ENCODE peak calls at places on chromosome 12, in nine cellular contexts. One of them, this sample, is unnamed.
A peak's percentile ranks its signal among the peaks of the same experiment; 100 is the strongest.

GRCh38 chr12:15209782-15210181 is 11.4 kb downstream of the RERG start:
- DNase-seq in foreskin fibroblast: peak; percentile 78
- DNase-seq in GM10248: no peak
- DNase-seq in Kasumi-1: no peak
- DNase-seq in fibroblast of the aortic adventitia: peak; percentile 80
- DNase-seq in spleen: no peak
- DNase-seq in mesenchymal stem cell: peak; percentile 52
- DNase-seq in fibroblast of gingiva: peak; percentile 62
- DNase-seq in lung: no peak
- DNase-seq in this sample: no peak

GRCh38 chr12:33450480-33450879 is 10.9 kb upstream of the SYT10 start:
- DNase-seq in GM10248: no peak
- DNase-seq in foreskin fibroblast: no peak
- DNase-seq in lung: no peak
- DNase-seq in fibroblast of the aortic adventitia: no peak
- DNase-seq in Kasumi-1: no peak
- DNase-seq in spleen: no peak
- DNase-seq in fibroblast of gingiva: no peak
- DNase-seq in mesenchymal stem cell: no peak
- DNase-seq in this sample: no peak

GRCh38 chr12:66423290-66423689 is 121.0 kb downstream of the HELB start:
- DNase-seq in foreskin fibroblast: no peak
- DNase-seq in spleen: no peak
- DNase-seq in lung: no peak
- DNase-seq in fibroblast of gingiva: no peak
- DNase-seq in mesenchymal stem cell: no peak
- DNase-seq in fibroblast of the aortic adventitia: no peak
- DNase-seq in GM10248: no peak
- DNase-seq in Kasumi-1: no peak
- DNase-seq in this sample: no peak

GRCh38 chr12:110937104-110937641 is 16.8 kb upstream of the MYL2 start:
- DNase-seq in spleen: peak; percentile 89
- DNase-seq in GM10248: peak; percentile 80
- DNase-seq in foreskin fibroblast: peak; percentile 75
- DNase-seq in lung: peak; percentile 51
- DNase-seq in mesenchymal stem cell: peak; percentile 29
- DNase-seq in fibroblast of the aortic adventitia: peak; percentile 45
- DNase-seq in Kasumi-1: peak; percentile 59
- DNase-seq in fibroblast of gingiva: peak; percentile 14
- DNase-seq in this sample: peak; percentile 6

GRCh38 chr12:102342281-102343006 is 137.9 kb downstream of the IGF1 start:
- DNase-seq in spleen: no peak
- DNase-seq in fibroblast of the aortic adventitia: no peak
- DNase-seq in GM10248: no peak
- DNase-seq in mesenchymal stem cell: no peak
- DNase-seq in foreskin fibroblast: no peak
- DNase-seq in lung: no peak
- DNase-seq in fibroblast of gingiva: no peak
- DNase-seq in Kasumi-1: no peak
- DNase-seq in this sample: no peak

GRCh38 chr12:131159660-131160059 is 206.0 kb downstream of the ADGRD1 start:
- DNase-seq in foreskin fibroblast: no peak
- DNase-seq in fibroblast of the aortic adventitia: no peak
- DNase-seq in fibroblast of gingiva: no peak
- DNase-seq in lung: no peak
- DNase-seq in GM10248: no peak
- DNase-seq in mesenchymal stem cell: no peak
- DNase-seq in spleen: no peak
- DNase-seq in Kasumi-1: no peak
- DNase-seq in this sample: no peak

GRCh38 chr12:53560386-53560785 is 53.1 kb upstream of the NPFF start:
- DNase-seq in spleen: no peak
- DNase-seq in GM10248: no peak
- DNase-seq in foreskin fibroblast: peak; percentile 85
- DNase-seq in fibroblast of the aortic adventitia: peak; percentile 97
- DNase-seq in Kasumi-1: no peak
- DNase-seq in mesenchymal stem cell: peak; percentile 11
- DNase-seq in lung: no peak
- DNase-seq in fibroblast of gingiva: peak; percentile 94
- DNase-seq in this sample: no peak

GRCh38 chr12:1560704-1561103 is 33.7 kb downstream of the FBXL14 start:
- DNase-seq in fibroblast of the aortic adventitia: no peak
- DNase-seq in fibroblast of gingiva: no peak
- DNase-seq in GM10248: no peak
- DNase-seq in mesenchymal stem cell: no peak
- DNase-seq in Kasumi-1: no peak
- DNase-seq in lung: no peak
- DNase-seq in foreskin fibroblast: no peak
- DNase-seq in spleen: no peak
- DNase-seq in this sample: no peak

GRCh38 chr12:108349245-108349644 is 10.1 kb upstream of the CMKLR1 start:
- DNase-seq in spleen: no peak
- DNase-seq in GM10248: no peak
- DNase-seq in fibroblast of the aortic adventitia: no peak
- DNase-seq in Kasumi-1: no peak
- DNase-seq in mesenchymal stem cell: no peak
- DNase-seq in lung: no peak
- DNase-seq in fibroblast of gingiva: peak; percentile 61
- DNase-seq in foreskin fibroblast: no peak
- DNase-seq in this sample: no peak

GRCh38 chr12:97612075-97612474 is 149.5 kb downstream of the RMST start:
- DNase-seq in GM10248: no peak
- DNase-seq in spleen: no peak
- DNase-seq in mesenchymal stem cell: no peak
- DNase-seq in foreskin fibroblast: no peak
- DNase-seq in fibroblast of the aortic adventitia: no peak
- DNase-seq in lung: no peak
- DNase-seq in fibroblast of gingiva: no peak
- DNase-seq in Kasumi-1: no peak
- DNase-seq in this sample: no peak

GRCh38 chr12:107457536-107457935 is 228.1 kb upstream of the PWP1 start:
- DNase-seq in foreskin fibroblast: no peak
- DNase-seq in fibroblast of the aortic adventitia: no peak
- DNase-seq in lung: no peak
- DNase-seq in spleen: peak; percentile 29
- DNase-seq in Kasumi-1: no peak
- DNase-seq in fibroblast of gingiva: no peak
- DNase-seq in mesenchymal stem cell: no peak
- DNase-seq in GM10248: no peak
- DNase-seq in this sample: no peak

GRCh38 chr12:105402366-105402765 is 71.9 kb downstream of the C12orf75 start:
- DNase-seq in mesenchymal stem cell: no peak
- DNase-seq in foreskin fibroblast: no peak
- DNase-seq in lung: no peak
- DNase-seq in fibroblast of the aortic adventitia: no peak
- DNase-seq in fibroblast of gingiva: no peak
- DNase-seq in Kasumi-1: no peak
- DNase-seq in GM10248: no peak
- DNase-seq in spleen: no peak
- DNase-seq in this sample: no peak

GRCh38 chr12:96239711-96240234 is 45.6 kb downstream of the ELK3 start:
- DNase-seq in fibroblast of the aortic adventitia: no peak
- DNase-seq in spleen: peak; percentile 66
- DNase-seq in foreskin fibroblast: peak; percentile 75
- DNase-seq in mesenchymal stem cell: peak; percentile 37
- DNase-seq in GM10248: no peak
- DNase-seq in Kasumi-1: no peak
- DNase-seq in fibroblast of gingiva: peak; percentile 82
- DNase-seq in lung: no peak
- DNase-seq in this sample: no peak

GRCh38 chr12:88944403-88944802 is 364.1 kb upstream of the KITLG start:
- DNase-seq in GM10248: no peak
- DNase-seq in lung: no peak
- DNase-seq in foreskin fibroblast: peak; percentile 57
- DNase-seq in fibroblast of gingiva: no peak
- DNase-seq in mesenchymal stem cell: peak; percentile 47
- DNase-seq in spleen: no peak
- DNase-seq in Kasumi-1: no peak
- DNase-seq in fibroblast of the aortic adventitia: peak; percentile 52
- DNase-seq in this sample: no peak

GRCh38 chr12:29155079-29155478 is 6.0 kb downstream of the FAR2 start:
- DNase-seq in mesenchymal stem cell: peak; percentile 40
- DNase-seq in foreskin fibroblast: no peak
- DNase-seq in lung: no peak
- DNase-seq in fibroblast of gingiva: no peak
- DNase-seq in GM10248: no peak
- DNase-seq in Kasumi-1: peak; percentile 39
- DNase-seq in spleen: no peak
- DNase-seq in fibroblast of the aortic adventitia: no peak
- DNase-seq in this sample: no peak

GRCh38 chr12:86712425-86712843 is 456.2 kb upstream of the MGAT4C start:
- DNase-seq in fibroblast of gingiva: peak; percentile 96
- DNase-seq in lung: no peak
- DNase-seq in Kasumi-1: no peak
- DNase-seq in GM10248: no peak
- DNase-seq in mesenchymal stem cell: peak; percentile 98
- DNase-seq in spleen: no peak
- DNase-seq in foreskin fibroblast: peak; percentile 96
- DNase-seq in fibroblast of the aortic adventitia: peak; percentile 99
- DNase-seq in this sample: peak; percentile 88

GRCh38 chr12:4292266-4293063 is 18.9 kb downstream of the CCND2 start:
- DNase-seq in GM10248: no peak
- DNase-seq in foreskin fibroblast: no peak
- DNase-seq in Kasumi-1: no peak
- DNase-seq in spleen: no peak
- DNase-seq in lung: no peak
- DNase-seq in fibroblast of the aortic adventitia: no peak
- DNase-seq in mesenchymal stem cell: no peak
- DNase-seq in fibroblast of gingiva: no peak
- DNase-seq in this sample: no peak

GRCh38 chr12:52313461-52313860 is 7.7 kb downstream of the KRT83 start:
- DNase-seq in spleen: no peak
- DNase-seq in fibroblast of gingiva: no peak
- DNase-seq in fibroblast of the aortic adventitia: no peak
- DNase-seq in GM10248: no peak
- DNase-seq in mesenchymal stem cell: no peak
- DNase-seq in foreskin fibroblast: no peak
- DNase-seq in lung: no peak
- DNase-seq in Kasumi-1: no peak
- DNase-seq in this sample: no peak

GRCh38 chr12:119748512-119748911 is 80.6 kb downstream of the PRKAB1 start:
- DNase-seq in Kasumi-1: no peak
- DNase-seq in fibroblast of the aortic adventitia: no peak
- DNase-seq in mesenchymal stem cell: no peak
- DNase-seq in fibroblast of gingiva: no peak
- DNase-seq in lung: no peak
- DNase-seq in GM10248: no peak
- DNase-seq in foreskin fibroblast: no peak
- DNase-seq in spleen: no peak
- DNase-seq in this sample: no peak

GRCh38 chr12:79645235-79645630 is 45.5 kb downstream of the PAWR start:
- DNase-seq in GM10248: peak; percentile 32
- DNase-seq in lung: no peak
- DNase-seq in Kasumi-1: no peak
- DNase-seq in foreskin fibroblast: no peak
- DNase-seq in fibroblast of gingiva: no peak
- DNase-seq in fibroblast of the aortic adventitia: no peak
- DNase-seq in spleen: no peak
- DNase-seq in mesenchymal stem cell: no peak
- DNase-seq in this sample: no peak

GRCh38 chr12:112645586-112645985 is 146.0 kb upstream of the RPH3A start:
- DNase-seq in spleen: no peak
- DNase-seq in fibroblast of the aortic adventitia: no peak
- DNase-seq in fibroblast of gingiva: no peak
- DNase-seq in lung: no peak
- DNase-seq in foreskin fibroblast: no peak
- DNase-seq in mesenchymal stem cell: no peak
- DNase-seq in Kasumi-1: no peak
- DNase-seq in GM10248: no peak
- DNase-seq in this sample: no peak

GRCh38 chr12:6534914-6535696 is 788 bp downstream of the GAPDH start:
- DNase-seq in Kasumi-1: no peak
- DNase-seq in spleen: peak; percentile 95
- DNase-seq in lung: peak; percentile 83
- DNase-seq in foreskin fibroblast: peak; percentile 91
- DNase-seq in GM10248: peak; percentile 53
- DNase-seq in fibroblast of gingiva: peak; percentile 72
- DNase-seq in fibroblast of the aortic adventitia: peak; percentile 69
- DNase-seq in mesenchymal stem cell: peak; percentile 82
- DNase-seq in this sample: peak; percentile 46

GRCh38 chr12:52120951-52121847 is 41.7 kb downstream of the SMIM41 start:
- DNase-seq in fibroblast of the aortic adventitia: no peak
- DNase-seq in lung: no peak
- DNase-seq in foreskin fibroblast: no peak
- DNase-seq in fibroblast of gingiva: no peak
- DNase-seq in Kasumi-1: no peak
- DNase-seq in GM10248: peak; percentile 5
- DNase-seq in spleen: peak; percentile 64
- DNase-seq in mesenchymal stem cell: no peak
- DNase-seq in this sample: no peak

GRCh38 chr12:54431911-54432814 is 13.1 kb upstream of the ITGA5 start:
- DNase-seq in fibroblast of gingiva: no peak
- DNase-seq in spleen: no peak
- DNase-seq in fibroblast of the aortic adventitia: peak; percentile 92
- DNase-seq in GM10248: no peak
- DNase-seq in foreskin fibroblast: peak; percentile 84
- DNase-seq in mesenchymal stem cell: peak; percentile 85
- DNase-seq in lung: peak; percentile 43
- DNase-seq in Kasumi-1: no peak
- DNase-seq in this sample: peak; percentile 69

GRCh38 chr12:1927751-1928351 is 9.4 kb upstream of the CACNA2D4 start:
- DNase-seq in foreskin fibroblast: peak; percentile 16
- DNase-seq in fibroblast of the aortic adventitia: peak; percentile 83
- DNase-seq in fibroblast of gingiva: peak; percentile 55
- DNase-seq in Kasumi-1: no peak
- DNase-seq in GM10248: no peak
- DNase-seq in mesenchymal stem cell: no peak
- DNase-seq in spleen: peak; percentile 73
- DNase-seq in lung: no peak
- DNase-seq in this sample: no peak

GRCh38 chr12:80708535-80709328 is 1.3 kb downstream of the MYF6 start:
- DNase-seq in foreskin fibroblast: peak; percentile 27
- DNase-seq in Kasumi-1: no peak
- DNase-seq in lung: no peak
- DNase-seq in spleen: no peak
- DNase-seq in mesenchymal stem cell: peak; percentile 32
- DNase-seq in GM10248: no peak
- DNase-seq in fibroblast of the aortic adventitia: no peak
- DNase-seq in fibroblast of gingiva: no peak
- DNase-seq in this sample: no peak

GRCh38 chr12:116069943-116070342 is 207.6 kb downstream of the MED13L start:
- DNase-seq in Kasumi-1: no peak
- DNase-seq in GM10248: no peak
- DNase-seq in spleen: no peak
- DNase-seq in fibroblast of the aortic adventitia: no peak
- DNase-seq in foreskin fibroblast: no peak
- DNase-seq in mesenchymal stem cell: no peak
- DNase-seq in lung: no peak
- DNase-seq in fibroblast of gingiva: no peak
- DNase-seq in this sample: no peak

GRCh38 chr12:80293759-80294158 is 150.3 kb upstream of the PTPRQ start:
- DNase-seq in mesenchymal stem cell: no peak
- DNase-seq in fibroblast of the aortic adventitia: no peak
- DNase-seq in Kasumi-1: no peak
- DNase-seq in GM10248: no peak
- DNase-seq in foreskin fibroblast: no peak
- DNase-seq in lung: no peak
- DNase-seq in fibroblast of gingiva: no peak
- DNase-seq in spleen: no peak
- DNase-seq in this sample: no peak

GRCh38 chr12:5022465-5023061 is 21.1 kb upstream of the KCNA5 start:
- DNase-seq in lung: no peak
- DNase-seq in fibroblast of gingiva: no peak
- DNase-seq in mesenchymal stem cell: peak; percentile 10
- DNase-seq in foreskin fibroblast: peak; percentile 71
- DNase-seq in GM10248: peak; percentile 84
- DNase-seq in fibroblast of the aortic adventitia: peak; percentile 43
- DNase-seq in Kasumi-1: peak; percentile 0
- DNase-seq in spleen: peak; percentile 82
- DNase-seq in this sample: no peak

GRCh38 chr12:24081581-24081980 is 132.1 kb upstream of the SOX5 start:
- DNase-seq in foreskin fibroblast: no peak
- DNase-seq in spleen: no peak
- DNase-seq in Kasumi-1: no peak
- DNase-seq in mesenchymal stem cell: no peak
- DNase-seq in fibroblast of gingiva: no peak
- DNase-seq in lung: no peak
- DNase-seq in fibroblast of the aortic adventitia: no peak
- DNase-seq in GM10248: no peak
- DNase-seq in this sample: no peak

GRCh38 chr12:57469334-57470164 is 10.0 kb downstream of the GLI1 start:
- DNase-seq in spleen: peak; percentile 78
- DNase-seq in GM10248: no peak
- DNase-seq in mesenchymal stem cell: no peak
- DNase-seq in Kasumi-1: no peak
- DNase-seq in fibroblast of gingiva: no peak
- DNase-seq in lung: no peak
- DNase-seq in fibroblast of the aortic adventitia: no peak
- DNase-seq in foreskin fibroblast: no peak
- DNase-seq in this sample: no peak

This sample was measured in GM04504.